ENCODE peak calls at places on chromosomes 2 and 18, in seven cellular contexts. V is H1; N is CD8-positive, alpha-beta memory T cell; G is coronary artery; T is Peyer's patch; A is uterus; U is tibial artery. K is an unnamed sample.

GRCh38 chr18:57376503-57376902 is 24.1 kb downstream of the ST8SIA3 start:
- DNase-seq in V (no peak), N (no peak), G (no peak), T (no peak), A (no peak), U (no peak), K (no peak)

GRCh38 chr2:108324531-108325256 is 36.0 kb downstream of the SULT1C2 start:
- DNase-seq in V (no peak), N (no peak), G (no peak), T (no peak), A (no peak), U (no peak), K (no peak)

GRCh38 chr18:3592864-3593263 is 142.9 kb downstream of the TGIF1 start:
- DNase-seq in V (no peak), N (no peak), G (no peak), T (no peak), A (no peak), U (no peak), K (no peak)

GRCh38 chr2:154195644-154196221 is 324.0 kb downstream of the GALNT13 start:
- DNase-seq in V (no peak), N (no peak), G (no peak), T (no peak), A (no peak), U (no peak), K (no peak)

GRCh38 chr2:47656715-47657600 is 126.0 kb upstream of the MSH6 start:
- DNase-seq in V (no peak), N (no peak), G (no peak), T (no peak), A (no peak), U (no peak), K (no peak)

GRCh38 chr18:23136326-23137092 is 1.2 kb downstream of the CABLES1 start:
- DNase-seq in V (no peak), N (no peak), G (peak), T (no peak), A (peak), U (peak), K (peak)

GRCh38 chr2:220932041-220932440 is 640.1 kb downstream of the EPHA4 start:
- DNase-seq in V (no peak), N (no peak), G (no peak), T (no peak), A (no peak), U (no peak), K (no peak)

GRCh38 chr2:236158969-236159777 is 9.0 kb downstream of the GBX2 start:
- DNase-seq in V (no peak), N (no peak), G (peak), T (no peak), A (no peak), U (no peak), K (no peak)

GRCh38 chr18:25446972-25447371 is 95.0 kb upstream of the ZNF521 start:
- DNase-seq in V (no peak), N (no peak), G (no peak), T (no peak), A (no peak), U (no peak), K (no peak)

GRCh38 chr2:237694423-237695194 is 67.2 kb downstream of the LRRFIP1 start:
- DNase-seq in V (no peak), N (no peak), G (peak), T (peak), A (peak), U (no peak), K (no peak)

GRCh38 chr18:70982292-70982691 is 693.4 kb downstream of the SOCS6 start:
- DNase-seq in V (no peak), N (no peak), G (no peak), T (no peak), A (no peak), U (no peak), K (no peak)

GRCh38 chr2:204030337-204030736 is 93.8 kb downstream of the ICOS start:
- DNase-seq in V (no peak), N (no peak), G (no peak), T (no peak), A (peak), U (no peak), K (no peak)

GRCh38 chr2:134540954-134541353 is 177.8 kb downstream of the TMEM163 start:
- DNase-seq in V (no peak), N (no peak), G (no peak), T (no peak), A (no peak), U (no peak), K (no peak)

GRCh38 chr2:219576505-219577388 is 4.6 kb downstream of the INHA start:
- DNase-seq in V (no peak), N (no peak), G (no peak), T (no peak), A (no peak), U (no peak), K (no peak)

GRCh38 chr2:151156431-151156830 is 105.2 kb downstream of the RBM43 start:
- DNase-seq in V (no peak), N (no peak), G (no peak), T (no peak), A (no peak), U (no peak), K (no peak)

GRCh38 chr18:73264562-73264921 is 396.8 kb upstream of the NETO1 start:
- DNase-seq in V (no peak), N (no peak), G (no peak), T (no peak), A (no peak), U (no peak), K (no peak)

DNA sequence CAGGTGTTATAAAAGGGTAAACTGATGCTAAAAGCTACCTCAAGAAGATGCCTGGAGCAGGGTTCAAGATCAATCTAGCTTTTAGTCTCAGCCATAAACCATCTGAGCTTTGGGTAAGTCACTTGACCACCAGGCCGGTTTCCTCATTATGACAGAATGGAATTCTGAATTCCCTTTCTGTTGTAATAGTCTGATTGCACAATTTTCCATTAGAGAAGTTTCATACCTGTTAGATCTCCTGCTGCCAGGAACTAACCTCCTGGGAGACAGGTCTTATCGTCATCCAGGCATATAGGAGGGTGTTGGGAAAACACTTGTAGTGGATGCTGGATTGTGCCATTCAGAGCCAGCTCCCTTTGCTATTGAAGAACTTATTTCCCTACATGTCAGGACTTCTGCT is 272.5 kb downstream of the TDRD15 start:
- DNase-seq in V (no peak), N (no peak), G (no peak), T (no peak), A (no peak), U (no peak), K (no peak)
- H3K27ac ChIP-seq in V (no peak), N (no peak), G (no peak), T (no peak), A (no peak), U (no peak), K (no peak)

DNA sequence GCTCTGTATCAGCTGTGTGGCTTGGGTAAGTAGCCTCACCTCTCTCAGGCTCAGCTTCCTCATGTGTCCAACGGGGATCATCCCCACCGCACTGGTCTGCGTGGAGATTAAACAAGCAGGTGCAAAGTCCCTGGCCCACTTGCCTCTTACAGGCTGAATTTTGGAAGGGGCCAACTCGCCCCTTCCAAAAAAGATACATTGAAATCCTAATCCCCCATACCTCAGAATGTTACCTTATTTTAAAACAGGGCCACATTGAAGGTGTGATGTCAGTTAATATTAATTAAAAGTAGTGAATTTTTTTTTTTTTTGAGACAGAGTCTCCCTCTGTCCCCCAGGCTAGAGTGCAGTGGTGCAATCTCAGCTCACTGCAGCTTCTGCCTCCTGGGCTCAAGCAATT is 34.8 kb downstream of the TBC1D8 start:
- DNase-seq in V (no peak), N (no peak), G (no peak), T (no peak), A (no peak), U (no peak), K (no peak)
- H3K27ac ChIP-seq in V (no peak), N (no peak), G (no peak), T (no peak), A (no peak), U (no peak), K (peak)

DNA sequence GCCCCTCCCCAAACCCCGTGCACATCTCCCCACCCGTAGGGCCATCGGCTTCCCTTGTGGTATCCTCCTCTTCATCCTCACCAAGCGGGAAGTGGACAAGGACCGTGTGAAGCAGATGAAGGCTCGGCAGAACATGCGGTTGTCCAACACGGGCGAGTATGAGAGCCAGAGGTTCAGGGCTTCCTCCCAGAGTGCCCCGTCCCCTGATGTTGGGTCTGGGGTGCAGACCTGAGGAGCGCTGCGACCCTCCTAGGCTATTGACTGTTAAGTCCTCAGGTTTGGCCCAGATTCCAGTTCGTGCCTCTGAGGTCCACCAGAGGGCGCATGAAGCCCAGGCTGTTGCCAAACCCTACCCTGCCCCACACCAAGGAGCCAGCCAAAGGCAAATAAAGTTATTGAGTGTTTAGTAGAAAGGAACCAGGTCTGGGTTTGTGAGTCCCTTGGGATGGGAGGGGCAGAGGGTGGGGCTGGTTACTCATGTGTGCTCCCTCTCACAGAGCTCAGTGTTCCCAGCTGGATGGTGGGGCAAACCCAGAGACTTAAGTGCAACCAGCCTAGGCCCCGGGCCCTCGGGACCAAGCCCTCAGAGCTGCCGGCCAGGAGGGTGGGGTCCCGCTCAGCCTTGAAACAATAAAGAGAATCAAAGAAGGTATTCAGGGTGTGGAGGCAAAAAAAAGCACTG is 2.4 kb downstream of the PNKD start:
- DNase-seq in V (no peak), N (peak), G (peak), T (peak), A (peak), U (peak), K (peak)
- H3K27ac ChIP-seq in V (no peak), N (no peak), G (peak), T (peak), A (peak), U (peak), K (peak)

DNA sequence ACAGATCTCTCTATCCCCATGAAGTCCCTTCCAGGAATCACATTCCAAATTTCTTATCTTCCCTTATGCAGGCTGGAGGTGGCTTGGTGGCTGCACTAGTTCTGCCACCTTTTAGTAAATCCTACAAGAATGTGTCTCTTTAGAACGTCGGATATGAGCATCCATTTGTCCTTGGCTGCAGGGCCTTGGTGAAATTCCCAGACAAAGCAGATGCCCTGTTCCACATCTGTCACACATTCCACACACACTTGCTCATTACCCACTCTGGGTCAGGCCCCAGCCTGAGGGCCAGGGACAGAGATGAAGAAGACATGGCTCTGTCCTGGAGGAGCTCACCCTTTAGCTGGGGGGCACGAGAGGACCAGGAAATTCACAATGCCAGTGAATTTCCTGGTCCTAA is 31.2 kb upstream of the GPR17 start:
- DNase-seq in V (no peak), N (no peak), G (no peak), T (no peak), A (no peak), U (no peak), K (no peak)
- H3K27ac ChIP-seq in V (no peak), N (no peak), G (no peak), T (no peak), A (no peak), U (no peak), K (no peak)

K was measured in right atrium auricular region.